ENCODE peak calls at places on chromosomes 3 and 15, in seven cellular contexts. G is stimulated activated CD8-positive, alpha-beta memory T cell treated with anti-CD3 and anti-CD28 coated beads, Interleukin-15, amount 100 ng/mL, for 1 hour; C is colonic mucosa; U is endothelial cell; O is hippocampal formation; S is AG04449; A is cardiac septum. L is an unnamed sample.

GRCh38 chr15:64695571-64695992 is 79.8 kb downstream of the RBPMS2 start:
- DNase-seq in G (no peak), C (peak), U (no peak), O (peak), S (no peak), A (no peak), L (no peak)

GRCh38 chr15:66743703-66744536 is 41.9 kb downstream of the SMAD6 start:
- DNase-seq in G (no peak), C (no peak), U (peak), O (no peak), S (no peak), A (no peak), L (no peak)

GRCh38 chr15:34239151-34239761 is 14.4 kb downstream of the EMC4 start:
- DNase-seq in G (no peak), C (no peak), U (no peak), O (no peak), S (peak), A (no peak), L (no peak)

GRCh38 chr3:112793311-112794081 is 53.2 kb downstream of the CD200R1L start:
- DNase-seq in G (no peak), C (no peak), U (no peak), O (no peak), S (no peak), A (no peak), L (no peak)

GRCh38 chr3:40336101-40336500 is 26.6 kb downstream of the EIF1B start:
- DNase-seq in G (no peak), C (no peak), U (no peak), O (no peak), S (no peak), A (no peak), L (no peak)

GRCh38 chr3:184005981-184006507 is 11.6 kb downstream of the ABCC5 start:
- DNase-seq in G (no peak), C (peak), U (peak), O (peak), S (no peak), A (no peak), L (no peak)

GRCh38 chr15:84797212-84797611 is 19.9 kb upstream of the ALPK3 start:
- DNase-seq in G (no peak), C (no peak), U (no peak), O (no peak), S (peak), A (no peak), L (no peak)

GRCh38 chr15:58951388-58952060 is 18.0 kb upstream of the SLTM start:
- DNase-seq in G (no peak), C (no peak), U (no peak), O (no peak), S (peak), A (no peak), L (no peak)

GRCh38 chr3:181839915-181840295 is 128.2 kb downstream of the SOX2 start:
- DNase-seq in G (no peak), C (no peak), U (no peak), O (no peak), S (no peak), A (no peak), L (no peak)

GRCh38 chr15:78237146-78237545 is 2.8 kb upstream of the ACSBG1 start:
- DNase-seq in G (no peak), C (no peak), U (no peak), O (no peak), S (no peak), A (no peak), L (no peak)

GRCh38 chr3:93904568-93904967 is 69.1 kb downstream of the PROS1 start:
- DNase-seq in G (no peak), C (no peak), U (no peak), O (no peak), S (no peak), A (no peak), L (no peak)

GRCh38 chr3:15768421-15769255 is 29.1 kb downstream of the ANKRD28 start:
- DNase-seq in G (no peak), C (no peak), U (no peak), O (no peak), S (peak), A (no peak), L (no peak)

GRCh38 chr15:93779341-93779740 is 452.0 kb upstream of the MCTP2 start:
- DNase-seq in G (no peak), C (no peak), U (no peak), O (no peak), S (no peak), A (no peak), L (no peak)

GRCh38 chr3:61813656-61814055 is 252.3 kb downstream of the PTPRG start:
- DNase-seq in G (no peak), C (no peak), U (no peak), O (no peak), S (no peak), A (no peak), L (no peak)

GRCh38 chr3:34942256-34942655 is 697.1 kb upstream of the ARPP21 start:
- DNase-seq in G (no peak), C (no peak), U (no peak), O (no peak), S (no peak), A (no peak), L (no peak)

GRCh38 chr3:42732196-42732828 is 29.7 kb upstream of the HHATL start:
- DNase-seq in G (no peak), C (no peak), U (no peak), O (peak), S (no peak), A (no peak), L (no peak)

GRCh38 chr3:194367992-194368841 is 1.3 kb downstream of the LRRC15 start:
- DNase-seq in G (no peak), C (no peak), U (no peak), O (no peak), S (no peak), A (no peak), L (no peak)

GRCh38 chr3:115836944-115837343 is 213.6 kb downstream of the GAP43 start:
- DNase-seq in G (no peak), C (no peak), U (no peak), O (no peak), S (no peak), A (no peak), L (no peak)

GRCh38 chr3:4407941-4408340 is 59.1 kb downstream of the SUMF1 start:
- DNase-seq in G (no peak), C (no peak), U (no peak), O (no peak), S (no peak), A (no peak), L (no peak)

GRCh38 chr3:44992555-44993470 is 16.8 kb downstream of the EXOSC7 start:
- DNase-seq in G (no peak), C (no peak), U (peak), O (no peak), S (no peak), A (no peak), L (no peak)

GRCh38 chr3:185645596-185646381 is 59.7 kb downstream of the SENP2 start:
- DNase-seq in G (no peak), C (no peak), U (no peak), O (no peak), S (no peak), A (no peak), L (no peak)

GRCh38 chr3:194133661-194134230 is 2.2 kb upstream of the HES1 start:
- DNase-seq in G (no peak), C (peak), U (peak), O (peak), S (no peak), A (peak), L (no peak)

GRCh38 chr3:100968908-100969556 is 24.2 kb downstream of the ABI3BP start:
- DNase-seq in G (no peak), C (no peak), U (no peak), O (no peak), S (no peak), A (no peak), L (no peak)

GRCh38 chr3:194294199-194294887 is 56.8 kb downstream of the CPN2 start:
- DNase-seq in G (no peak), C (no peak), U (no peak), O (no peak), S (no peak), A (peak), L (no peak)

GRCh38 chr3:57518276-57518914 is 25.7 kb downstream of the DNAH12 start:
- DNase-seq in G (no peak), C (no peak), U (no peak), O (no peak), S (no peak), A (no peak), L (no peak)

GRCh38 chr3:75237041-75237775 is 426.9 kb upstream of the FRG2C start:
- DNase-seq in G (no peak), C (no peak), U (no peak), O (no peak), S (no peak), A (no peak), L (no peak)

GRCh38 chr3:150005243-150006102 is 34.8 kb upstream of the PFN2 start:
- DNase-seq in G (no peak), C (no peak), U (no peak), O (no peak), S (no peak), A (no peak), L (no peak)

GRCh38 chr3:52086939-52087675 is 30.7 kb upstream of the DUSP7 start:
- DNase-seq in G (no peak), C (no peak), U (no peak), O (no peak), S (no peak), A (no peak), L (no peak)

GRCh38 chr3:48926425-48927392 is 8.1 kb downstream of the ARIH2 start:
- DNase-seq in G (no peak), C (no peak), U (no peak), O (no peak), S (no peak), A (no peak), L (no peak)

GRCh38 chr15:62472616-62473299 is 307.7 kb upstream of the C2CD4B start:
- DNase-seq in G (no peak), C (peak), U (peak), O (no peak), S (no peak), A (no peak), L (no peak)

GRCh38 chr3:173732237-173732636 is 334.7 kb downstream of the NLGN1 start:
- DNase-seq in G (no peak), C (no peak), U (no peak), O (peak), S (peak), A (no peak), L (no peak)

GRCh38 chr15:99447497-99448371 is 118.0 kb upstream of the MEF2A start:
- DNase-seq in G (no peak), C (peak), U (no peak), O (no peak), S (no peak), A (no peak), L (peak)

GRCh38 chr15:70264014-70264492 is 166.3 kb upstream of the TLE3 start:
- DNase-seq in G (no peak), C (no peak), U (no peak), O (peak), S (no peak), A (no peak), L (no peak)

GRCh38 chr15:79402136-79402535 is 30.0 kb upstream of the MINAR1 start:
- DNase-seq in G (no peak), C (no peak), U (no peak), O (no peak), S (no peak), A (no peak), L (no peak)

GRCh38 chr3:162400697-162401096 is 904.1 kb downstream of the OTOL1 start:
- DNase-seq in G (no peak), C (no peak), U (no peak), O (no peak), S (no peak), A (no peak), L (no peak)

GRCh38 chr15:70597056-70597603 is 166.2 kb downstream of the UACA start:
- DNase-seq in G (no peak), C (no peak), U (no peak), O (no peak), S (no peak), A (no peak), L (peak)

GRCh38 chr3:34881026-34881425 is 758.3 kb upstream of the ARPP21 start:
- DNase-seq in G (no peak), C (no peak), U (no peak), O (no peak), S (no peak), A (no peak), L (no peak)

GRCh38 chr3:98331329-98331728 is 22.3 kb upstream of the OR5K4 start:
- DNase-seq in G (no peak), C (no peak), U (no peak), O (no peak), S (no peak), A (no peak), L (no peak)

L was measured in central memory CD8-positive, alpha-beta T cell.